ENCODE peak calls at places on chromosomes 4 and X, in seven cellular contexts. F is tibial artery, T is endothelial cell of umbilical vein, I is colonic mucosa, S is left ventricle myocardium inferior, B is Peyer's patch, X is PC-3. A is an unnamed sample.

GRCh38 chr4:151472711-151473110 is 63.7 kb downstream of the FHIP1A start:
- DNase-seq in F (no peak), T (no peak), I (no peak), S (no peak), B (no peak), X (no peak), A (no peak)

GRCh38 chrX:16836371-16836770 is 33.8 kb downstream of the RBBP7 start:
- DNase-seq in F (no peak), T (no peak), I (peak; percentile 29), S (no peak), B (peak; percentile 50), X (peak; percentile 9), A (no peak)

GRCh38 chr4:139028191-139028661 is 12.6 kb downstream of the NOCT start:
- DNase-seq in F (no peak), T (no peak), I (no peak), S (peak; percentile 80), B (no peak), X (no peak), A (no peak)

GRCh38 chr4:113375964-113376666 is 326.7 kb downstream of the ANK2 start:
- DNase-seq in F (no peak), T (no peak), I (no peak), S (no peak), B (no peak), X (no peak), A (no peak)

GRCh38 chrX:71100581-71101505 is 5.2 kb downstream of the FOXO4 start:
- DNase-seq in F (no peak), T (no peak), I (no peak), S (no peak), B (peak; percentile 39), X (no peak), A (no peak)

GRCh38 chr4:93384897-93385296 is 443.7 kb upstream of the ATOH1 start:
- DNase-seq in F (no peak), T (peak; percentile 49), I (no peak), S (no peak), B (no peak), X (peak; percentile 65), A (no peak)

GRCh38 chr4:84497220-84497834 is 1.8 kb downstream of the NKX6-1 start:
- DNase-seq in F (no peak), T (no peak), I (no peak), S (no peak), B (no peak), X (no peak), A (no peak)

GRCh38 chr4:75820197-75820596 is 82.1 kb downstream of the PPEF2 start:
- DNase-seq in F (no peak), T (no peak), I (no peak), S (no peak), B (no peak), X (no peak), A (no peak)

GRCh38 chrX:13103111-13103913 is 58.9 kb upstream of the FAM9C start:
- DNase-seq in F (no peak), T (no peak), I (no peak), S (no peak), B (no peak), X (peak; percentile 49), A (no peak)

GRCh38 chrX:154370882-154371770 is 3.3 kb downstream of the FLNA start:
- DNase-seq in F (peak; percentile 97), T (peak; percentile 91), I (peak; percentile 90), S (peak; percentile 95), B (peak; percentile 97), X (peak; percentile 93), A (peak; percentile 83)

GRCh38 chrX:12225073-12225472 is 86.8 kb downstream of the FRMPD4 start:
- DNase-seq in F (no peak), T (no peak), I (no peak), S (no peak), B (no peak), X (peak; percentile 66), A (no peak)

GRCh38 chrX:118226060-118226428 is 109.4 kb upstream of the KLHL13 start:
- DNase-seq in F (no peak), T (peak; percentile 65), I (no peak), S (no peak), B (no peak), X (peak; percentile 45), A (peak; percentile 40)

GRCh38 chrX:24125028-24125612 is 24.4 kb upstream of the ZFX start:
- DNase-seq in F (no peak), T (no peak), I (no peak), S (no peak), B (no peak), X (no peak), A (no peak)

GRCh38 chr4:175806741-175807140 is 5.3 kb downstream of the GPM6A start:
- DNase-seq in F (no peak), T (no peak), I (no peak), S (no peak), B (no peak), X (peak; percentile 3), A (no peak)

GRCh38 chrX:68685722-68686683 is 38.5 kb downstream of the STARD8 start:
- DNase-seq in F (no peak), T (peak; percentile 61), I (no peak), S (peak; percentile 53), B (no peak), X (no peak), A (no peak)

GRCh38 chr4:89117115-89117514 is 5.8 kb downstream of the TIGD2 start:
- DNase-seq in F (no peak), T (no peak), I (no peak), S (no peak), B (no peak), X (no peak), A (no peak)

GRCh38 chr4:130110760-130111159 is 1014.8 kb downstream of the C4orf33 start:
- DNase-seq in F (no peak), T (no peak), I (no peak), S (no peak), B (no peak), X (no peak), A (no peak)

GRCh38 chr4:165378763-165379631 is at the start of gene CPE:
- DNase-seq in F (peak; percentile 93), T (peak; percentile 80), I (peak; percentile 67), S (peak; percentile 76), B (peak; percentile 85), X (peak; percentile 80), A (peak; percentile 69)

GRCh38 chrX:17546356-17546755 is 171.4 kb downstream of the NHS start:
- DNase-seq in F (no peak), T (no peak), I (no peak), S (no peak), B (no peak), X (no peak), A (no peak)

GRCh38 chrX:482702-483203 is 96.0 kb upstream of the PPP2R3B start:
- DNase-seq in F (no peak), T (no peak), I (no peak), S (no peak), B (no peak), X (no peak), A (no peak)

GRCh38 chr4:10159671-10160070 is 43.1 kb upstream of the WDR1 start:
- DNase-seq in F (no peak), T (no peak), I (no peak), S (no peak), B (no peak), X (no peak), A (no peak)

GRCh38 chr4:10161840-10162239 is 45.2 kb upstream of the WDR1 start:
- DNase-seq in F (peak; percentile 35), T (no peak), I (no peak), S (no peak), B (peak; percentile 54), X (no peak), A (no peak)

GRCh38 chr4:10160280-10160856 is 43.8 kb upstream of the WDR1 start:
- DNase-seq in F (no peak), T (peak; percentile 34), I (no peak), S (no peak), B (no peak), X (peak; percentile 5), A (peak; percentile 39)

GRCh38 chr4:10162341-10163000 is 45.9 kb upstream of the WDR1 start:
- DNase-seq in F (no peak), T (no peak), I (no peak), S (no peak), B (peak; percentile 83), X (no peak), A (peak; percentile 86)

DNA sequence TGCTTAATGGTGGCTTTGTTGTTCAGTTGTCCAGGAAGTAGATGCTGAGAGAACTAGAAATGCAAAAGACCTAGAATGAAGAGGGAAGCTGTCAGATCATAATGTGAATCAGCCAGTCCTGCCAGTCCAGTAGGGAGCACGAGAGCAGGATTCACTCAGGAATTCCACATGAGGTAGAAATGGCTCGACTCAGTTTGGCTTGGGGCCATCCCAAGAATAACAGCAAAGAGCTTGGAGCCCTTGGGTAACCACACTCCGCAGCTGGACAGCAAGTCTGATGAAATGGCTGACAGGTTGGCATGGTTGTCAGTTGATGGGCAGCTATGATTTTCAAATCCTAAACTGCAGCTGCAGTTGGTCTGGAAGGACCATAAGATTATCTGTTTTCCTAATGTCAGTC is 44.5 kb upstream of the WDR1 start:
- DNase-seq in F (peak; percentile 34), T (no peak), I (no peak), S (no peak), B (no peak), X (no peak), A (no peak)
- H3K4me1 ChIP-seq in F (no peaks in the 10 kb centered on the region), T (no peaks in the 10 kb centered on the region), I (peaks cover 6% of the 10 kb centered on the region), S (peaks cover 32% of the 10 kb centered on the region), B (no peaks in the 10 kb centered on the region), X (no peaks in the 10 kb centered on the region), A (peaks cover 5% of the 10 kb centered on the region)

GRCh38 chr4:153479118-153479517 is 13.0 kb downstream of the TMEM131L start:
- DNase-seq in F (no peak), T (no peak), I (no peak), S (no peak), B (no peak), X (no peak), A (no peak)
- H3K4me3 ChIP-seq in F (no peak overlapping the region), T (no peak overlapping the region), I (no peak overlapping the region), S (no peak overlapping the region), B (no peak overlapping the region), X (no peak overlapping the region), A (no peak overlapping the region)

DNA sequence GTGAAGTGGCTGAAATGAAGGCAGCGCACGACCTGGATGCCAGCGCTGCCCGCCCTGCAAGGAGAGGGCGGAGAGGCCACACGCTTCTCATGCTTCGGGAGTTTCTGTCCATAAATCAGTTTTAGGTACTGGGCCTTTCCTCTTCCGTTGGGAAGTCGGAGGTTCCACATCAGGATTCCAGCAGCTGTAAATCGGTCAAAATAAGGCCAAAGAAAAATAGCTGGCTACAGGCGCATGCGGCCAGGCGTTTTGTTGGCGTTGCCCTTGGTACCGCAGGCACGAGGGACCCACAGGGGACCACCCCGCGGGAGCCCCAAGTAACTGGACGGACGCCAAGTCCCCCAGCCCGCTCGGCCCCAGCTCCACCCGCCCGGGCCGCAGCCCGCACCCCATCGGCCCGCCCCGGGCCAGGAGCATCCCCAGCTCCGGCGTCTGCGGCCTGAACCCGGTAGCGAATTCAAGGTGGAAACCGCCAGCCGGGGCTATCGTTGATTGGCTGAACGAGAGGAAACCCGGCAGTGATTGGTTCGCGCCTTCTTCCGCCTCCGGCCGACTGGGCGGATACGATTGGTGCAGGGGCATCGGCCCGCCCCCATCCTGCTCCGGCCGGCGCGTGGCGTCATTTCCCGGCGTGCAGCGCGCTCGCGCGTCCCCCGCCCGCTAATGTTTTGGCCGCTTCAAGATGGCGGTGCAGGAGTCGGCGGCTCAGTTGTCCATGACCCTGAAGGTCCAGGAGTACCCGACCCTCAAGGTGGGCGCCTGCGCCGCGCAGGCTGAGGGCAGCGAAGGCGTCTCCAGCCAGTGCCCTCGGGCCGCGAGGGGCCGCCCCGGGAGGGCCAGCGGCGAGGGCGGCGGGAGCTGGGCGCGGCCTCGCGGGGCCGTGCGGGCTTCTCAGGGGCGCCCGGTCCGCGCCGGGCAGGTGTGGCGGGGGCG is at the start of gene MAEA:
- DNase-seq in F (peak; percentile 98), T (peak; percentile 98), I (peak; percentile 97), S (peak; percentile 98), B (peak; percentile 99), X (peak; percentile 94), A (peak; percentile 98)
- H3K4me1 ChIP-seq in F (peaks cover 51% of the 10 kb centered on the region), T (peaks cover 16% of the 10 kb centered on the region), I (peaks cover 13% of the 10 kb centered on the region), S (peaks cover 58% of the 10 kb centered on the region), B (peaks cover 29% of the 10 kb centered on the region), X (peaks cover 20% of the 10 kb centered on the region), A (peaks cover 2% of the 10 kb centered on the region)

GRCh38 chr4:1473718-1474117 is 67.5 kb upstream of the NKX1-1 start:
- DNase-seq in F (peak; percentile 37), T (no peak), I (no peak), S (no peak), B (no peak), X (no peak), A (no peak)
- H3K4me3 ChIP-seq in F (no peak overlapping the region), T (no peak overlapping the region), I (no peak overlapping the region), S (no peak overlapping the region), B (no peak overlapping the region), X (no peak overlapping the region), A (no peak overlapping the region)

A was measured in small intestine.